ENCODE peak calls at places on chromosome 19, in five cellular contexts. G is Peyer's patch, D is heart left ventricle, L is endothelial cell of umbilical vein, U is left ventricle myocardium inferior. O is an unnamed sample.

GRCh38 chr19:17441241-17442135 is 7.0 kb downstream of the TMEM221 start:
- DNase-seq in D (no peak), L (peak; percentile 28), G (no peak), U (no peak), O (no peak)

GRCh38 chr19:6654347-6655310 is 15.3 kb downstream of the TNFSF14 start:
- DNase-seq in U (no peak), G (peak; percentile 77), D (no peak), L (no peak), O (no peak)

GRCh38 chr19:38417544-38418506 is 8.2 kb downstream of the RASGRP4 start:
- DNase-seq in U (peak; percentile 65), D (peak; percentile 73), G (peak; percentile 87), L (no peak), O (peak; percentile 77)

GRCh38 chr19:41869374-41869955 is 7.6 kb upstream of the CD79A start:
- DNase-seq in G (no peak), L (no peak), U (no peak), D (no peak), O (no peak)

GRCh38 chr19:17234911-17235617 is 9.0 kb downstream of the OCEL1 start:
- DNase-seq in D (peak; percentile 50), L (peak; percentile 43), U (peak; percentile 47), G (peak; percentile 87), O (no peak)

GRCh38 chr19:19040417-19040816 is 7.0 kb downstream of the ARMC6 start:
- DNase-seq in G (peak; percentile 61), U (peak; percentile 36), L (no peak), D (no peak), O (peak; percentile 87)

GRCh38 chr19:4474504-4475136 is 2.5 kb downstream of the HDGFL2 start:
- DNase-seq in G (no peak), U (no peak), D (no peak), L (peak; percentile 75), O (no peak)

GRCh38 chr19:6394831-6395230 is 1.9 kb upstream of the GTF2F1 start:
- DNase-seq in G (no peak), L (no peak), U (no peak), D (no peak), O (no peak)

GRCh38 chr19:55703790-55704215 is 28.8 kb downstream of the EPN1 start:
- DNase-seq in G (peak; percentile 72), L (peak; percentile 15), D (peak; percentile 26), U (no peak), O (no peak)

GRCh38 chr19:47518139-47518538 is 3.3 kb upstream of the NAPA start:
- DNase-seq in U (no peak), L (no peak), D (no peak), G (peak; percentile 75), O (no peak)

GRCh38 chr19:42433503-42434260 is 6.5 kb upstream of the LIPE start:
- DNase-seq in D (peak; percentile 89), U (peak; percentile 85), G (peak; percentile 95), L (peak; percentile 63), O (peak; percentile 64)

GRCh38 chr19:56133858-56134654 is 7.0 kb upstream of the ZNF444 start:
- DNase-seq in G (no peak), D (no peak), U (no peak), L (no peak), O (peak; percentile 70)

GRCh38 chr19:46134527-46134926 is 10.0 kb upstream of the IGFL3 start:
- DNase-seq in U (no peak), L (no peak), D (no peak), G (no peak), O (no peak)

GRCh38 chr19:46351241-46352041 is 4.6 kb downstream of the PPP5C start:
- DNase-seq in D (no peak), L (peak; percentile 70), G (peak; percentile 62), U (no peak), O (peak; percentile 83)

GRCh38 chr19:48400018-48400742 is 6.7 kb downstream of the GRIN2D start:
- DNase-seq in U (peak; percentile 53), G (peak; percentile 73), D (no peak), L (peak; percentile 75), O (no peak)

GRCh38 chr19:277581-278165 is 13.5 kb downstream of the PLPP2 start:
- DNase-seq in L (peak; percentile 33), D (no peak), U (no peak), G (no peak), O (no peak)

GRCh38 chr19:44718441-44719261 is 19.7 kb downstream of the CEACAM16 start:
- DNase-seq in L (peak; percentile 98), U (peak; percentile 78), G (peak; percentile 70), D (peak; percentile 85), O (peak; percentile 70)

GRCh38 chr19:58117841-58118575 is 20.0 kb upstream of the ZSCAN18 start:
- DNase-seq in L (no peak), G (no peak), D (peak; percentile 23), U (no peak), O (no peak)

GRCh38 chr19:42693760-42694350 is 46.4 kb downstream of the PSG3 start:
- DNase-seq in D (no peak), L (no peak), G (no peak), U (no peak), O (no peak)

GRCh38 chr19:39277598-39277997 is 9.4 kb downstream of the IFNL2 start:
- DNase-seq in D (no peak), G (peak; percentile 39), L (no peak), U (no peak), O (peak; percentile 38)

GRCh38 chr19:11226716-11227166 is 12.7 kb upstream of the ANGPTL8 start:
- DNase-seq in G (no peak), D (no peak), L (no peak), U (no peak), O (no peak)

GRCh38 chr19:11224429-11224828 is 15.0 kb upstream of the ANGPTL8 start:
- DNase-seq in U (no peak), L (no peak), G (no peak), D (no peak), O (no peak)

GRCh38 chr19:11225172-11225571 is 14.2 kb upstream of the ANGPTL8 start:
- DNase-seq in L (no peak), D (no peak), G (no peak), U (no peak), O (no peak)

GRCh38 chr19:11225815-11226214 is 13.6 kb upstream of the ANGPTL8 start:
- DNase-seq in G (no peak), L (no peak), U (no peak), D (no peak), O (no peak)

DNA sequence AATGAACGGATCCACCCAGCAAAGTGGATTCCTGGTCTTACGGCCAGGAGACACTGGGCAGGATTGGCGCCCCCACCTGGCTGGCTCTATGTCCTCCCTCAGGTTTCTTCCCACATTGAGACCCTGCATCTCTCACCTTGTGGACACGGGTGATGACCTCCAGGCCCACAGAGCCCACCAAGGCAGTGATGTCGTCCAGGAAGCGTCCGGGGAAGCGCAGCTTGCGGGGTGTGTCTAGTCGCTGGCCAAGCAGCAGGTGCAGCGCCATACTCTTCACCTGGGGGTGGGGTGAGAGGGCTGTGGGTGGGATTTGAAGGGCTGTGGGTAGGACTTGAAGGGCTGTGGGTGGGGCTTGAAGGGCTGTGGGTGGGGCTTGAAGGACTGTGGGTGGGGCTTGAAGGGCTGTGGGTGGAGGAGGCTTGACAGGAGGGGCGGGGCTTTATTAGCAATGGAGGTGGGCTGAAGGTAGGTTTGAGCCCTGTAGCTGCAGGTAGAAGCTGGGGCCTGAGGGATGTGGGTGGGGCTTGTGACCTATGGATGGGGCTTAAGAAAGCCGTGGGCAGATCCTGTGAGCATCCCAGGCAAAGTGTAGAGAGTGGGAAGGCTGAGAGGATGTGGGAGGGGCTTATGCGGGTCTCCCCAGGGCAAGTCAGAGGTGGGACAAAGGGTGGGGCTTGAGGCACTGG is 12.1 kb upstream of the ANGPTL8 start:
- DNase-seq in U (no peak), L (peak; percentile 27), D (no peak), G (no peak), O (no peak)
- TF ChIP-seq CTCF in U (no peak), L (peak; percentile 17), D (no peak), G (peak; percentile 11), O (no peak)

GRCh38 chr19:51915324-51915867 is 10.6 kb upstream of the ZNF649 start:
- DNase-seq in D (no peak), U (no peak), G (no peak), L (no peak), O (no peak)

GRCh38 chr19:51916167-51916566 is 11.1 kb upstream of the ZNF613 start:
- DNase-seq in D (no peak), U (no peak), G (no peak), L (no peak), O (no peak)

GRCh38 chr19:51921949-51922348 is 5.3 kb upstream of the ZNF613 start:
- DNase-seq in L (no peak), D (no peak), G (no peak), U (no peak), O (no peak)

GRCh38 chr19:51919606-51920005 is 7.7 kb upstream of the ZNF613 start:
- DNase-seq in L (no peak), D (no peak), U (no peak), G (no peak), O (no peak)
- H3K9me3 ChIP-seq in L (peaks cover 26% of the 10 kb centered on the region), D (peaks cover 93% of the 10 kb centered on the region), U (peaks cover 100% of the 10 kb centered on the region), G (peaks cover 76% of the 10 kb centered on the region), O (peaks cover 50% of the 10 kb centered on the region)

GRCh38 chr19:2610637-2611482 is 91.6 kb downstream of the GNG7 start:
- DNase-seq in G (peak; percentile 97), D (peak; percentile 92), U (peak; percentile 94), L (peak; percentile 85), O (peak; percentile 92)

GRCh38 chr19:2611483-2612464 is 90.7 kb downstream of the GNG7 start:
- DNase-seq in G (no peak), L (no peak), U (peak; percentile 19), D (no peak), O (no peak)

GRCh38 chr19:2608602-2608922 is 93.9 kb downstream of the GNG7 start:
- DNase-seq in D (no peak), U (no peak), G (no peak), L (no peak), O (no peak)

GRCh38 chr19:2607712-2608601 is 94.5 kb downstream of the GNG7 start:
- DNase-seq in L (no peak), G (peak; percentile 80), D (no peak), U (no peak), O (no peak)

DNA sequence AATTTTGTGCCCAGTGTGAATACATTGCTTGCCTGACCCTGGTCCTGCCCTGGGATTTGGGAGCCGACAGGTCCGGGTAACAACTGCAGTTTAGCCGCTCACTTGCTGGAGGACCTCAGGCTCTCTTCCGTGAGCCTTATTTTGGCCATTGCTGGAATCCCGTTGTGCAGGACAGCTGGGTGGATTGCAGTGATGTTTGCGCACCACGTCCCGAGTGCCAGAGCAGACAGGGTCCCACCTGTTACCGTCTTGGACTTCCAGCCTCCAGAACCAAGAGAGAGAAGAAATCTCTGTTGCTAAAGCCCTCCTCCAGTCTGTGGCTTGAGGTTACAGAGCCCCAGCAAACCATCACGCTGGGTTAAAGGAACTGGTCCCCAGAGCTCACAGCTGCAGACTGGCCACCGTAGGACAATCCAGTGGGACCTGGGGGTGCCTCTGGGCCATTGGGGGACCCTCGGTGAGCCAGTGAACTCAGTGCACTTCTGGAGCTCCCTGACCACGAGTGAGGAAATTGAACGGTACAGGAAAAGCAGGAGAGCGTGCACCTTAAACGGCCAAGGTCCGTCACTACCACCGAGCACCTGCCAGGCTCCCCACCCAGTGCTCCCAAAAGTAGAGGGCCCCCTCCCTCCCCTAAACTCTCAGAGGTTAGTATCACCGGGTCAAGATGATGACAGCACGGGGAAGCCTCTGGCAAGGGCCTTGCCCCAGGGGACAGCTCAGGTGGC is 92.9 kb downstream of the GNG7 start:
- DNase-seq in D (no peak), G (peak; percentile 45), L (no peak), U (peak; percentile 7), O (no peak)
- TF ChIP-seq CTCF in D (no peak), G (no peak), L (no peak), U (no peak), O (no peak)

DNA sequence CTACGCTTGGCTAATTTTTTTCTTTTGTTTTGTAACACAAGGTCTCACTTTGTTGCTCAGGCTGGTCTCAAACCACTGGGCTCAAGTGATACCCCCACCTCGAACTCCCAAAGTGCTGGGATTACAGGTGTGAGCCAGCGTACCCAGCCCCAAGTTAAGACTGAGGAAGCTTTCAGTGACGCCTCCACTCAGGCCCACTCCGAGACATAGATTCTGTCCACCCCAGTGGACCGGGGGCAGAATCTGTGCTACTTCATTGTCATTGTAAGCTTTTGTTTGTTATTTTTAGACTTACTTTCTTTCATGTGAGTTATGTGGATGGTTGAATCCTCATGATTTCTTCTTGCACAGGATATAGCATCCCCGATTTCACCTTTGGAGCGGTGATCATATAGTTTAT is 156.9 kb upstream of the TSHZ3 start:
- DNase-seq in L (no peak), D (no peak), G (no peak), U (no peak), O (peak; percentile 17)
- H3K9me3 ChIP-seq in L (no peaks in the 10 kb centered on the region), D (no peaks in the 10 kb centered on the region), G (no peaks in the 10 kb centered on the region), U (no peaks in the 10 kb centered on the region), O (no peaks in the 10 kb centered on the region)